ENCODE peak calls at places on chromosomes 7 and 10, in ten cellular contexts. W, H, K, R, E, G, Y, C, X and O are unnamed samples.

GRCh38 chr10:48399551-48399950 is 93.1 kb downstream of the MAPK8 start:
- ATAC-seq in G (no peak), X (no peak), H (peak; percentile 56), Y (no peak), W (no peak), C (no peak), E (no peak), K (no peak), R (no peak), O (peak; percentile 30)

GRCh38 chr7:105106473-105106872 is 92.5 kb downstream of the KMT2E start:
- ATAC-seq in Y (no peak), K (no peak), C (no peak), W (no peak), G (peak; percentile 62), R (no peak), E (no peak), H (no peak), X (peak; percentile 46), O (no peak)

GRCh38 chr7:36456548-36456947 is 66.9 kb downstream of the ANLN start:
- ATAC-seq in X (no peak), E (no peak), C (no peak), K (no peak), Y (no peak), W (no peak), G (no peak), R (no peak), H (peak; percentile 32), O (no peak)

GRCh38 chr7:97203957-97204356 is 86.5 kb downstream of the SDHAF3 start:
- ATAC-seq in H (no peak), R (no peak), K (no peak), C (no peak), X (no peak), E (no peak), Y (no peak), W (no peak), G (no peak), O (no peak)

GRCh38 chr7:133512560-133512959 is 259.7 kb downstream of the EXOC4 start:
- ATAC-seq in C (no peak), W (no peak), Y (no peak), K (no peak), G (no peak), X (no peak), H (no peak), E (no peak), R (no peak), O (peak; percentile 91)

GRCh38 chr10:70898687-70899086 is 10.3 kb upstream of the PCBD1 start:
- ATAC-seq in K (no peak), X (no peak), R (no peak), W (no peak), Y (no peak), E (no peak), C (no peak), G (no peak), H (no peak), O (no peak)

GRCh38 chr10:116049158-116049557 is 223.8 kb downstream of the GFRA1 start:
- ATAC-seq in K (no peak), X (no peak), E (no peak), C (no peak), R (no peak), Y (no peak), W (no peak), G (no peak), H (no peak), O (no peak)

GRCh38 chr7:36623247-36623646 is 101.0 kb downstream of the AOAH start:
- ATAC-seq in C (no peak), Y (no peak), X (no peak), H (no peak), R (no peak), E (no peak), G (no peak), W (no peak), K (no peak), O (no peak)

GRCh38 chr10:70761031-70761601 is 24.1 kb downstream of the TBATA start:
- ATAC-seq in H (peak; percentile 64), X (no peak), C (no peak), E (no peak), W (no peak), R (no peak), G (no peak), K (no peak), Y (no peak), O (no peak)

GRCh38 chr10:84499846-84500245 is 171.5 kb downstream of the CCSER2 start:
- ATAC-seq in E (no peak), X (no peak), K (no peak), Y (no peak), W (no peak), R (no peak), G (no peak), C (no peak), H (no peak), O (peak; percentile 54)